ENCODE peak calls at places on chromosomes 4 and X, in nine cellular contexts. E, N, F, J, W, V, X, R and Q are unnamed samples.

GRCh38 chrX:52015794-52016193 is 53.2 kb downstream of the MAGED4B start:
- DNase-seq in E (peak; percentile 73), N (no peak), F (no peak), J (no peak), W (no peak), V (no peak), X (no peak), R (no peak), Q (no peak)

GRCh38 chr4:159012381-159012780 is 90.5 kb upstream of the RAPGEF2 start:
- DNase-seq in E (no peak), N (peak; percentile 42), F (no peak), J (no peak), W (no peak), V (no peak), X (no peak), R (no peak), Q (peak; percentile 67)

GRCh38 chrX:47078129-47079043 is at the start of gene RGN:
- DNase-seq in E (peak; percentile 26), N (no peak), F (peak; percentile 73), J (peak; percentile 47), W (peak; percentile 66), V (peak; percentile 1), X (no peak), R (peak; percentile 48), Q (no peak)

GRCh38 chr4:88177981-88178632 is 19.7 kb upstream of the ABCG2 start:
- DNase-seq in E (peak; percentile 98), N (peak; percentile 82), F (no peak), J (peak; percentile 95), W (no peak), V (no peak), X (no peak), R (peak; percentile 64), Q (peak; percentile 86)

GRCh38 chrX:22629105-22629725 is 356.5 kb downstream of the CBLL2 start:
- DNase-seq in E (no peak), N (peak; percentile 46), F (no peak), J (no peak), W (no peak), V (no peak), X (no peak), R (no peak), Q (peak; percentile 65)

GRCh38 chrX:10193587-10193986 is 36.8 kb downstream of the CLCN4 start:
- DNase-seq in E (no peak), N (no peak), F (no peak), J (no peak), W (no peak), V (no peak), X (no peak), R (no peak), Q (no peak)

GRCh38 chr4:183398298-183399129 is 45.9 kb upstream of the CDKN2AIP start:
- DNase-seq in E (peak; percentile 85), N (peak; percentile 73), F (peak; percentile 86), J (peak; percentile 85), W (peak; percentile 75), V (peak; percentile 52), X (peak; percentile 49), R (peak; percentile 88), Q (peak; percentile 59)

GRCh38 chrX:54979432-54979831 is 14.6 kb downstream of the PFKFB1 start:
- DNase-seq in E (no peak), N (no peak), F (no peak), J (no peak), W (no peak), V (no peak), X (no peak), R (no peak), Q (no peak)

GRCh38 chr4:174211611-174212044 is 71.8 kb downstream of the FBXO8 start:
- DNase-seq in E (no peak), N (peak; percentile 28), F (no peak), J (no peak), W (no peak), V (no peak), X (no peak), R (no peak), Q (no peak)

GRCh38 chr4:174210354-174210753 is 73.1 kb downstream of the FBXO8 start:
- DNase-seq in E (peak; percentile 65), N (no peak), F (no peak), J (no peak), W (no peak), V (no peak), X (no peak), R (no peak), Q (no peak)

GRCh38 chr4:174212061-174212460 is 71.4 kb downstream of the FBXO8 start:
- DNase-seq in E (no peak), N (no peak), F (no peak), J (no peak), W (no peak), V (no peak), X (no peak), R (no peak), Q (no peak)

GRCh38 chr4:174209296-174209695 is 74.2 kb downstream of the FBXO8 start:
- DNase-seq in E (no peak), N (no peak), F (no peak), J (no peak), W (no peak), V (no peak), X (no peak), R (no peak), Q (no peak)

GRCh38 chr4:174210952-174211490 is 72.4 kb downstream of the FBXO8 start:
- DNase-seq in E (no peak), N (peak; percentile 45), F (no peak), J (no peak), W (no peak), V (no peak), X (no peak), R (no peak), Q (no peak)
- H3K27ac ChIP-seq in E (no peak overlapping the region), N (no peak overlapping the region), F (no peak overlapping the region), J (no peak overlapping the region), W (no peak overlapping the region), V (no peak overlapping the region), X (no peak overlapping the region), R (no peak overlapping the region), Q (no peak overlapping the region)

GRCh38 chr4:152950402-152951274 is 14.5 kb downstream of the FHDC1 start:
- DNase-seq in E (no peak), N (no peak), F (no peak), J (no peak), W (no peak), V (no peak), X (no peak), R (no peak), Q (no peak)
- H3K27ac ChIP-seq in E (peak overlapping the region; percentile 40), N (peak overlapping the region; percentile 91), F (no peak overlapping the region), J (peak overlapping the region; percentile 78), W (no peak overlapping the region), V (no peak overlapping the region), X (no peak overlapping the region), R (no peak overlapping the region), Q (no peak overlapping the region)

GRCh38 chr4:157014621-157015591 is 43.3 kb upstream of the PDGFC start:
- DNase-seq in E (peak; percentile 77), N (peak; percentile 91), F (no peak), J (peak; percentile 32), W (no peak), V (no peak), X (no peak), R (no peak), Q (peak; percentile 76)

GRCh38 chr4:157012296-157012695 is 40.7 kb upstream of the PDGFC start:
- DNase-seq in E (no peak), N (no peak), F (no peak), J (no peak), W (no peak), V (no peak), X (no peak), R (no peak), Q (no peak)

GRCh38 chr4:157010630-157011029 is 39.0 kb upstream of the PDGFC start:
- DNase-seq in E (no peak), N (no peak), F (no peak), J (no peak), W (no peak), V (no peak), X (no peak), R (no peak), Q (no peak)

GRCh38 chr4:157012781-157013180 is 41.2 kb upstream of the PDGFC start:
- DNase-seq in E (peak; percentile 40), N (peak; percentile 56), F (no peak), J (no peak), W (no peak), V (no peak), X (no peak), R (no peak), Q (peak; percentile 44)

DNA sequence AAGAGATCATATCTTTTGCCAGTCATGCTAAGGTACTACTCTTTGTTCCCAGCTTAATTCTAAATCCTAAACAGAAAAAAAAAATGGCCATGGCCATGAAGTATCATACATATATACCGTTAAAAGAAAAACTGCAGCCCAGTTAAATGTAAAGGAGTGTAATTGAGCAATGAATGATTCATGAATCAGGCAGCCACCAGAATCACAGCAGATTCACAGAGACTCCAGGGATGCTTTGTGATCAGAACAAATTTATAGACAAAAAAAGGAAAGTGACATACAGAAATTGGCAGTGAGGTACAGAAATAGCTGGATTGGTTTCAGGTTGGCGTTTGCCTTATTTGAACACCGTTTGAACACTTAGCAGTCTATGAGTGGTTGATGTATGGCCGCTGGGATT is 42.1 kb upstream of the PDGFC start:
- DNase-seq in E (no peak), N (peak; percentile 18), F (no peak), J (no peak), W (no peak), V (no peak), X (no peak), R (no peak), Q (no peak)
- H3K27ac ChIP-seq in E (no peak overlapping the region), N (no peak overlapping the region), F (no peak overlapping the region), J (no peak overlapping the region), W (no peak overlapping the region), V (no peak overlapping the region), X (no peak overlapping the region), R (no peak overlapping the region), Q (no peak overlapping the region)

GRCh38 chr4:142372570-142373300 is 473.4 kb downstream of the INPP4B start:
- DNase-seq in E (no peak), N (no peak), F (no peak), J (no peak), W (no peak), V (no peak), X (no peak), R (no peak), Q (no peak)

GRCh38 chr4:142367326-142368188 is 478.5 kb downstream of the INPP4B start:
- DNase-seq in E (no peak), N (no peak), F (no peak), J (no peak), W (no peak), V (no peak), X (no peak), R (no peak), Q (no peak)

GRCh38 chr4:142365386-142365785 is 480.7 kb downstream of the INPP4B start:
- DNase-seq in E (peak; percentile 10), N (no peak), F (no peak), J (no peak), W (no peak), V (no peak), X (no peak), R (no peak), Q (no peak)

GRCh38 chr4:142366821-142367220 is 479.3 kb downstream of the INPP4B start:
- DNase-seq in E (peak; percentile 13), N (peak; percentile 41), F (no peak), J (no peak), W (no peak), V (no peak), X (no peak), R (no peak), Q (no peak)

DNA sequence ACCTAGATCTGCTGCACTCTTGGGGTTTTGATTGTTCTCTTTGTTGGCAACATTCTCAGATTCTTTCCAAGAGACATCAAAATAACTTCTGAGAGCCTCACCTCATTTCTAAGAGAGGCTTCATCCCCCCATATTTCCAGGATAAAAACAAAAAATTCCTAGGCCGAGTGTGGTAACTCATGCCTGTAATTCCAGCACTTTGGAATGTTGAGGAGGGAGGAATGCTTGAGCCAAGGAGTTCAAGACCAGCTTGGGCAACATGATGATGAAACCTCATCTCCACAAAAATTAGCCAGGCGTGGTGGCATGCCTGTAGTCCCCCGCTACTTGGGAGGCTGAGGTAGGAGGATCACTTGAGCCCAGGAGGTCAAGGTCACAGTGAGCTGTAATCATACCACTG is 477.0 kb downstream of the INPP4B start:
- DNase-seq in E (peak; percentile 46), N (no peak), F (no peak), J (no peak), W (no peak), V (no peak), X (no peak), R (no peak), Q (no peak)
- H3K27ac ChIP-seq in E (no peak overlapping the region), N (no peak overlapping the region), F (no peak overlapping the region), J (no peak overlapping the region), W (no peak overlapping the region), V (no peak overlapping the region), X (peak overlapping the region; percentile 16), R (no peak overlapping the region), Q (no peak overlapping the region)